ENCODE peak calls at places on chromosomes 16 and 17, in six cellular contexts. One of them, this sample, is unnamed.

GRCh38 chr17:27306276-27306820 is 12.4 kb downstream of the WSB1 start:
- DNase-seq in DND-41: no peak
- DNase-seq in coronary artery: no peak
- DNase-seq in CD8-positive, alpha-beta T cell: no peak
- DNase-seq in uterus: no peak
- DNase-seq in body of pancreas: no peak
- DNase-seq in this sample: no peak

GRCh38 chr17:29042679-29043538 is at the start of gene PIPOX:
- DNase-seq in DND-41: peak; percentile 50
- DNase-seq in coronary artery: no peak
- DNase-seq in CD8-positive, alpha-beta T cell: no peak
- DNase-seq in uterus: no peak
- DNase-seq in body of pancreas: peak; percentile 43
- DNase-seq in this sample: no peak

GRCh38 chr17:30240177-30240576 is 4.7 kb upstream of the SLC6A4 start:
- DNase-seq in DND-41: no peak
- DNase-seq in coronary artery: no peak
- DNase-seq in CD8-positive, alpha-beta T cell: no peak
- DNase-seq in uterus: no peak
- DNase-seq in body of pancreas: no peak
- DNase-seq in this sample: no peak

GRCh38 chr16:15548482-15548891 is 94.5 kb downstream of the MARF1 start:
- DNase-seq in DND-41: no peak
- DNase-seq in coronary artery: no peak
- DNase-seq in CD8-positive, alpha-beta T cell: no peak
- DNase-seq in uterus: no peak
- DNase-seq in body of pancreas: no peak
- DNase-seq in this sample: no peak

GRCh38 chr17:12081720-12082119 is 61.0 kb downstream of the MAP2K4 start:
- DNase-seq in DND-41: no peak
- DNase-seq in coronary artery: no peak
- DNase-seq in CD8-positive, alpha-beta T cell: no peak
- DNase-seq in uterus: no peak
- DNase-seq in body of pancreas: peak; percentile 30
- DNase-seq in this sample: no peak

GRCh38 chr16:84360748-84361147 is 7.6 kb upstream of the ATP2C2 start:
- DNase-seq in DND-41: no peak
- DNase-seq in coronary artery: no peak
- DNase-seq in CD8-positive, alpha-beta T cell: no peak
- DNase-seq in uterus: no peak
- DNase-seq in body of pancreas: no peak
- DNase-seq in this sample: no peak

GRCh38 chr17:42270596-42270995 is 5.6 kb downstream of the STAT5B start:
- DNase-seq in DND-41: no peak
- DNase-seq in coronary artery: no peak
- DNase-seq in CD8-positive, alpha-beta T cell: no peak
- DNase-seq in uterus: no peak
- DNase-seq in body of pancreas: no peak
- DNase-seq in this sample: no peak

GRCh38 chr16:54280751-54281150 is 5.8 kb downstream of the IRX3 start:
- DNase-seq in DND-41: peak; percentile 47
- DNase-seq in coronary artery: no peak
- DNase-seq in CD8-positive, alpha-beta T cell: no peak
- DNase-seq in uterus: no peak
- DNase-seq in body of pancreas: no peak
- DNase-seq in this sample: no peak

GRCh38 chr17:29155235-29155965 is 24.8 kb downstream of the MYO18A start:
- DNase-seq in DND-41: peak; percentile 64
- DNase-seq in coronary artery: no peak
- DNase-seq in CD8-positive, alpha-beta T cell: peak; percentile 39
- DNase-seq in uterus: peak; percentile 47
- DNase-seq in body of pancreas: peak; percentile 68
- DNase-seq in this sample: peak; percentile 83

GRCh38 chr17:44867841-44868240 is 20.2 kb downstream of the HIGD1B start:
- DNase-seq in DND-41: no peak
- DNase-seq in coronary artery: no peak
- DNase-seq in CD8-positive, alpha-beta T cell: no peak
- DNase-seq in uterus: peak; percentile 28
- DNase-seq in body of pancreas: no peak
- DNase-seq in this sample: no peak

GRCh38 chr16:48503779-48504178 is 106.2 kb downstream of the N4BP1 start:
- DNase-seq in DND-41: no peak
- DNase-seq in coronary artery: no peak
- DNase-seq in CD8-positive, alpha-beta T cell: no peak
- DNase-seq in uterus: peak; percentile 78
- DNase-seq in body of pancreas: peak; percentile 39
- DNase-seq in this sample: no peak

GRCh38 chr17:12966413-12966812 is 51.4 kb downstream of the ELAC2 start:
- DNase-seq in DND-41: no peak
- DNase-seq in coronary artery: no peak
- DNase-seq in CD8-positive, alpha-beta T cell: no peak
- DNase-seq in uterus: no peak
- DNase-seq in body of pancreas: no peak
- DNase-seq in this sample: no peak

GRCh38 chr17:74408262-74408661 is 23.6 kb upstream of the GPRC5C start:
- DNase-seq in DND-41: no peak
- DNase-seq in coronary artery: no peak
- DNase-seq in CD8-positive, alpha-beta T cell: no peak
- DNase-seq in uterus: no peak
- DNase-seq in body of pancreas: peak; percentile 57
- DNase-seq in this sample: no peak

GRCh38 chr16:47928008-47928407 is 227.8 kb downstream of the ABCC12 start:
- DNase-seq in DND-41: no peak
- DNase-seq in coronary artery: no peak
- DNase-seq in CD8-positive, alpha-beta T cell: no peak
- DNase-seq in uterus: no peak
- DNase-seq in body of pancreas: no peak
- DNase-seq in this sample: no peak

GRCh38 chr16:77234611-77235010 is 35.4 kb downstream of the SYCE1L start:
- DNase-seq in DND-41: no peak
- DNase-seq in coronary artery: no peak
- DNase-seq in CD8-positive, alpha-beta T cell: no peak
- DNase-seq in uterus: no peak
- DNase-seq in body of pancreas: no peak
- DNase-seq in this sample: no peak

GRCh38 chr17:74852237-74853047 is 7.2 kb downstream of the GRIN2C start:
- DNase-seq in DND-41: peak; percentile 70
- DNase-seq in coronary artery: no peak
- DNase-seq in CD8-positive, alpha-beta T cell: peak; percentile 27
- DNase-seq in uterus: no peak
- DNase-seq in body of pancreas: peak; percentile 40
- DNase-seq in this sample: no peak

GRCh38 chr17:4483012-4483840 is 15.5 kb upstream of the SPNS2 start:
- DNase-seq in DND-41: no peak
- DNase-seq in coronary artery: no peak
- DNase-seq in CD8-positive, alpha-beta T cell: no peak
- DNase-seq in uterus: no peak
- DNase-seq in body of pancreas: peak; percentile 90
- DNase-seq in this sample: peak; percentile 82

GRCh38 chr17:32584792-32585191 is 98.0 kb downstream of the CDK5R1 start:
- DNase-seq in DND-41: no peak
- DNase-seq in coronary artery: no peak
- DNase-seq in CD8-positive, alpha-beta T cell: no peak
- DNase-seq in uterus: no peak
- DNase-seq in body of pancreas: no peak
- DNase-seq in this sample: no peak

GRCh38 chr17:63601439-63602371 is 1.0 kb downstream of the TACO1 start:
- DNase-seq in DND-41: no peak
- DNase-seq in coronary artery: no peak
- DNase-seq in CD8-positive, alpha-beta T cell: no peak
- DNase-seq in uterus: no peak
- DNase-seq in body of pancreas: peak; percentile 18
- DNase-seq in this sample: peak; percentile 62

GRCh38 chr17:17766351-17767095 is 70.3 kb downstream of the SREBF1 start:
- DNase-seq in DND-41: no peak
- DNase-seq in coronary artery: no peak
- DNase-seq in CD8-positive, alpha-beta T cell: no peak
- DNase-seq in uterus: no peak
- DNase-seq in body of pancreas: no peak
- DNase-seq in this sample: no peak

GRCh38 chr16:56311208-56312027 is 113.9 kb downstream of the AMFR start:
- DNase-seq in DND-41: peak; percentile 41
- DNase-seq in coronary artery: no peak
- DNase-seq in CD8-positive, alpha-beta T cell: no peak
- DNase-seq in uterus: no peak
- DNase-seq in body of pancreas: no peak
- DNase-seq in this sample: no peak

GRCh38 chr16:77589071-77589755 is 133.1 kb upstream of the NUDT7 start:
- DNase-seq in DND-41: no peak
- DNase-seq in coronary artery: no peak
- DNase-seq in CD8-positive, alpha-beta T cell: no peak
- DNase-seq in uterus: no peak
- DNase-seq in body of pancreas: no peak
- DNase-seq in this sample: no peak

DNA sequence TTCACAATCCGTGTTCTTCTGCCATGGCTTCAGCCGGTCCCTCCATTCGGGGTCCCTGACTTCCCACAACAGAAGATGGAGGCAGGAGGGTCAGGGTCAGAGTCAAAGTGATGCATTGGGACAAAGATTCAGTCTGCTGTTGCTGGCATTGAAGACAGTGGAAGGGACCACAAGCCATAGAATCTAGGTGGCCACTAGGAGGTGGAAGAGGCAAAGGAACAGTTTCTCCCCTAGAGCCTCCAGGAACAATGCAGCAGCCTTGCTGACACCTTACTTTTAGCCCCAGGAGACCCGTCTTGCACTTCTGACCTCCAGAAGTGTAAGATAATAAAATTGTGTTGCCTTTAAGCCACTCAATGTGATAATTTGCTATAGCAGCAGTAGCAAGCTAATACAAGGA is 55.9 kb downstream of the MFSD11 start:
- DNase-seq in DND-41: peak; percentile 30
- DNase-seq in coronary artery: no peak
- DNase-seq in CD8-positive, alpha-beta T cell: no peak
- DNase-seq in uterus: no peak
- DNase-seq in body of pancreas: no peak
- DNase-seq in this sample: no peak
- TF ChIP-seq CTCF in DND-41: peak; percentile 67
- TF ChIP-seq CTCF in coronary artery: no peak
- TF ChIP-seq CTCF in CD8-positive, alpha-beta T cell: no peak
- TF ChIP-seq CTCF in uterus: no peak
- TF ChIP-seq CTCF in body of pancreas: no peak
- TF ChIP-seq CTCF in this sample: no peak

GRCh38 chr17:38509008-38509771 is 80.9 kb downstream of the ARHGAP23 start:
- DNase-seq in DND-41: peak; percentile 27
- DNase-seq in coronary artery: no peak
- DNase-seq in CD8-positive, alpha-beta T cell: peak; percentile 41
- DNase-seq in uterus: peak; percentile 82
- DNase-seq in body of pancreas: peak; percentile 83
- DNase-seq in this sample: peak; percentile 74
- H3K27ac ChIP-seq in DND-41: no peak overlapping the region
- H3K27ac ChIP-seq in coronary artery: no peak overlapping the region
- H3K27ac ChIP-seq in CD8-positive, alpha-beta T cell: no peak overlapping the region
- H3K27ac ChIP-seq in uterus: no peak overlapping the region
- H3K27ac ChIP-seq in body of pancreas: no peak overlapping the region
- H3K27ac ChIP-seq in this sample: no peak overlapping the region

DNA sequence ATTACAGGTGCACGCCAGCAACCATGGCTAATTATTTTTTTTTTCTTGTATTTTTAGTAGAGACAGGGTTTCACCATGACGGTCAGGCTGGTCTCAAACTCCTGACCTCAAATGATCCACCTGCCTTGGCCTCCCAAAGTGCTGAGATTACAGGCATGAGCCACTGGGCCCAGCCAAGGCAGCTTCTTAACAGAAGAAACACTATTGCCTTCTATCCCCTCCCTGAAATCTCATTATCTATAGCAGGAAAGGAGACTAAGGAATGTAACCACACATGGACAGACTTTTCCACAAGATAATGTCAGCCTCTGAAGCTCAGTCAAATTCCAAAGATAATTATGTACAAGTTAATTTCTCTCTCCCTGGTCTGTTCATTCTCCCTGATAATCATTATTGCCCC is 5.7 kb upstream of the ZP2 start:
- DNase-seq in DND-41: no peak
- DNase-seq in coronary artery: peak; percentile 1
- DNase-seq in CD8-positive, alpha-beta T cell: no peak
- DNase-seq in uterus: no peak
- DNase-seq in body of pancreas: no peak
- DNase-seq in this sample: no peak
- TF ChIP-seq CTCF in DND-41: no peak
- TF ChIP-seq CTCF in coronary artery: no peak
- TF ChIP-seq CTCF in CD8-positive, alpha-beta T cell: no peak
- TF ChIP-seq CTCF in uterus: no peak
- TF ChIP-seq CTCF in body of pancreas: no peak
- TF ChIP-seq CTCF in this sample: no peak

DNA sequence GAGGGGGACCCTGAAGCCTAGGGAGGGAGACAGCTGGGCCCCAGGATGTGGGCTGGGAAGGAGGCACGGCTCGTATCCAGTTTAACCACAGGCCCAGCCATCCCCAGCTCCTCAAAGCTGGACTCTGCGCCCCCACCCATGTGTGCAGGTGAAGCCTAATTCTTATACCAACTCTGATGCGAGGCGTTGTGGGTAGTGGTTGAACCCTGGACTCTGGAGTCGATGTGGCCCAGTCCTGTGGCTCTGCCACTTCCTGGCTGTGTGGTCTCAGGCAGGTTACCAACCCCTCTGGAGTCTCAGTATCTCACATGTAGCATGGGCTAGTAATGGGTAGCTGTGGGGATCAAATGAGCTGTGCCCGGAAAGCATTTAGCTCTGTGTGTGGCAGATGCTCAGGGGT is 60.4 kb upstream of the TOB1 start:
- DNase-seq in DND-41: peak; percentile 80
- DNase-seq in coronary artery: no peak
- DNase-seq in CD8-positive, alpha-beta T cell: no peak
- DNase-seq in uterus: no peak
- DNase-seq in body of pancreas: no peak
- DNase-seq in this sample: no peak
- H3K27ac ChIP-seq in DND-41: no peak overlapping the region
- H3K27ac ChIP-seq in coronary artery: no peak overlapping the region
- H3K27ac ChIP-seq in CD8-positive, alpha-beta T cell: no peak overlapping the region
- H3K27ac ChIP-seq in uterus: no peak overlapping the region
- H3K27ac ChIP-seq in body of pancreas: no peak overlapping the region
- H3K27ac ChIP-seq in this sample: no peak overlapping the region

GRCh38 chr16:17433577-17433960 is 37.2 kb downstream of the XYLT1 start:
- DNase-seq in DND-41: no peak
- DNase-seq in coronary artery: no peak
- DNase-seq in CD8-positive, alpha-beta T cell: no peak
- DNase-seq in uterus: no peak
- DNase-seq in body of pancreas: no peak
- DNase-seq in this sample: no peak

GRCh38 chr16:17432902-17433576 is 37.7 kb downstream of the XYLT1 start:
- DNase-seq in DND-41: no peak
- DNase-seq in coronary artery: no peak
- DNase-seq in CD8-positive, alpha-beta T cell: no peak
- DNase-seq in uterus: peak; percentile 31
- DNase-seq in body of pancreas: no peak
- DNase-seq in this sample: no peak

GRCh38 chr16:17431012-17431411 is 39.7 kb downstream of the XYLT1 start:
- DNase-seq in DND-41: no peak
- DNase-seq in coronary artery: no peak
- DNase-seq in CD8-positive, alpha-beta T cell: no peak
- DNase-seq in uterus: no peak
- DNase-seq in body of pancreas: no peak
- DNase-seq in this sample: no peak

GRCh38 chr16:17434006-17434405 is 36.8 kb downstream of the XYLT1 start:
- DNase-seq in DND-41: no peak
- DNase-seq in coronary artery: no peak
- DNase-seq in CD8-positive, alpha-beta T cell: no peak
- DNase-seq in uterus: no peak
- DNase-seq in body of pancreas: no peak
- DNase-seq in this sample: no peak

GRCh38 chr16:17431904-17432625 is 38.7 kb downstream of the XYLT1 start:
- DNase-seq in DND-41: no peak
- DNase-seq in coronary artery: no peak
- DNase-seq in CD8-positive, alpha-beta T cell: no peak
- DNase-seq in uterus: no peak
- DNase-seq in body of pancreas: no peak
- DNase-seq in this sample: no peak
- TF ChIP-seq CTCF in DND-41: no peak
- TF ChIP-seq CTCF in coronary artery: no peak
- TF ChIP-seq CTCF in CD8-positive, alpha-beta T cell: no peak
- TF ChIP-seq CTCF in uterus: no peak
- TF ChIP-seq CTCF in body of pancreas: no peak
- TF ChIP-seq CTCF in this sample: no peak